ENCODE peak calls at places on chromosome 21, in five cellular contexts. Z, A, Q, I and N are unnamed samples.

GRCh38 chr21:41692216-41692615 is 74.6 kb downstream of the RIPK4 start:
- DNase-seq in Z (no peak), I (no peak), Q (no peak), A (no peak), N (no peak)

GRCh38 chr21:45383615-45384201 is 21.3 kb upstream of the COL18A1 start:
- DNase-seq in A (no peak), Z (no peak), I (no peak), Q (no peak), N (no peak)

GRCh38 chr21:34074283-34075098 is 1.1 kb downstream of the MRPS6 start:
- DNase-seq in Z (no peak), A (no peak), Q (no peak), I (peak), N (no peak)

GRCh38 chr21:36249576-36250422 is 70.2 kb upstream of the MORC3 start:
- DNase-seq in Q (no peak), A (no peak), Z (no peak), I (no peak), N (peak)

GRCh38 chr21:28627261-28627660 is 365.4 kb downstream of the LTN1 start:
- DNase-seq in Z (no peak), Q (no peak), I (no peak), A (no peak), N (no peak)

GRCh38 chr21:35732788-35733187 is 327.5 kb downstream of the SETD4 start:
- DNase-seq in Q (no peak), I (no peak), Z (no peak), A (no peak), N (no peak)

GRCh38 chr21:35352066-35352770 is 303.1 kb upstream of the RUNX1 start:
- DNase-seq in A (no peak), Q (peak), Z (no peak), I (peak), N (no peak)

GRCh38 chr21:38956791-38957571 is 151.3 kb downstream of the ETS2 start:
- DNase-seq in Z (no peak), Q (no peak), I (no peak), A (peak), N (no peak)

GRCh38 chr21:32298658-32299081 is at the start of gene MRAP:
- DNase-seq in A (no peak), Q (no peak), I (no peak), Z (no peak), N (no peak)

GRCh38 chr21:38297871-38298270 is 41.1 kb downstream of the KCNJ15 start:
- DNase-seq in I (no peak), A (no peak), Q (no peak), Z (no peak), N (no peak)

GRCh38 chr21:23601549-23601948 is 2005.7 kb downstream of the MRPL39 start:
- DNase-seq in I (no peak), Q (no peak), A (no peak), Z (no peak), N (no peak)

GRCh38 chr21:36661511-36662309 is 37.2 kb upstream of the SIM2 start:
- DNase-seq in Q (no peak), A (no peak), I (peak), Z (no peak), N (no peak)

GRCh38 chr21:38766987-38767722 is 38.6 kb upstream of the ETS2 start:
- DNase-seq in I (no peak), A (no peak), Q (no peak), Z (no peak), N (peak)

GRCh38 chr21:45169682-45170081 is 95.3 kb downstream of the ADARB1 start:
- DNase-seq in A (no peak), Q (no peak), I (no peak), Z (no peak), N (no peak)

GRCh38 chr21:46646541-46647154 is 11.2 kb downstream of the PRMT2 start:
- DNase-seq in Z (no peak), Q (no peak), A (no peak), I (no peak), N (no peak)

GRCh38 chr21:33734326-33734725 is 92.0 kb downstream of the ITSN1 start:
- DNase-seq in Z (no peak), I (peak), A (no peak), Q (peak), N (no peak)

GRCh38 chr21:21860888-21861287 is 862.7 kb downstream of the NCAM2 start:
- DNase-seq in A (no peak), Q (no peak), I (peak), Z (no peak), N (no peak)

GRCh38 chr21:42636535-42636914 is 16.9 kb upstream of the PDE9A start:
- DNase-seq in Z (no peak), A (no peak), I (peak), Q (peak), N (no peak)

GRCh38 chr21:38979271-38980196 is 173.8 kb downstream of the ETS2 start:
- DNase-seq in A (no peak), Q (peak), Z (no peak), I (peak), N (no peak)

GRCh38 chr21:41761211-41762181 is 5.4 kb downstream of the RIPK4 start:
- DNase-seq in Z (peak), I (peak), Q (no peak), A (no peak), N (no peak)

GRCh38 chr21:23111070-23111605 is 2112.9 kb downstream of the NCAM2 start:
- DNase-seq in I (no peak), A (no peak), Q (no peak), Z (no peak), N (no peak)

GRCh38 chr21:42122808-42123207 is 51.7 kb downstream of the UMODL1 start:
- DNase-seq in Z (no peak), A (no peak), Q (no peak), I (no peak), N (no peak)

GRCh38 chr21:14589855-14590563 is 43.9 kb upstream of the SAMSN1 start:
- DNase-seq in Z (no peak), A (no peak), I (no peak), Q (no peak), N (no peak)